ENCODE peak calls at places on chromosomes 5 and 9, in six cellular contexts. Q is cardiac muscle cell, K is IMR-90, M is psoas muscle, X is DND-41, A is heart right ventricle. J is an unnamed sample.

GRCh38 chr9:10050016-10050415 is 562.8 kb downstream of the PTPRD start:
- DNase-seq in X (no peak), A (no peak), K (peak; percentile 28), Q (no peak), M (no peak), J (no peak)

GRCh38 chr5:12017037-12017436 is 112.8 kb upstream of the CTNND2 start:
- DNase-seq in K (no peak), X (no peak), A (no peak), Q (no peak), M (no peak), J (no peak)

GRCh38 chr5:8906303-8906967 is 639.4 kb downstream of the SEMA5A start:
- DNase-seq in M (no peak), K (peak; percentile 87), Q (no peak), X (peak; percentile 83), A (no peak), J (no peak)

GRCh38 chr5:38789134-38789533 is 56.7 kb upstream of the OSMR start:
- DNase-seq in M (no peak), X (no peak), A (no peak), Q (no peak), K (peak; percentile 26), J (no peak)

GRCh38 chr5:139642213-139642612 is 5.9 kb upstream of the CXXC5 start:
- DNase-seq in K (no peak), M (peak; percentile 42), X (no peak), Q (no peak), A (no peak), J (no peak)

GRCh38 chr9:93093449-93094293 is 2.3 kb upstream of the CARD19 start:
- DNase-seq in M (peak; percentile 52), Q (no peak), X (no peak), K (no peak), A (no peak), J (peak; percentile 49)

GRCh38 chr9:4750021-4750673 is 9.1 kb upstream of the AK3 start:
- DNase-seq in M (no peak), K (peak; percentile 61), A (no peak), Q (peak; percentile 39), X (no peak), J (no peak)

GRCh38 chr5:34583167-34583566 is 73.0 kb upstream of the RAI14 start:
- DNase-seq in M (no peak), K (no peak), X (no peak), Q (no peak), A (no peak), J (no peak)

GRCh38 chr9:122122903-122123632 is 30.0 kb upstream of the TTLL11 start:
- DNase-seq in M (peak; percentile 85), A (peak; percentile 71), X (peak; percentile 65), Q (peak; percentile 67), K (peak; percentile 66), J (peak; percentile 91)

GRCh38 chr5:170195876-170196275 is 36.9 kb upstream of the C5orf58 start:
- DNase-seq in A (no peak), Q (no peak), K (no peak), X (no peak), M (no peak), J (no peak)

GRCh38 chr5:169272731-169273401 is 28.1 kb downstream of the SLIT3 start:
- DNase-seq in Q (no peak), A (no peak), X (no peak), K (no peak), M (no peak), J (no peak)

GRCh38 chr5:2610986-2611385 is 140.5 kb downstream of the IRX2 start:
- DNase-seq in A (no peak), M (no peak), X (no peak), Q (no peak), K (no peak), J (no peak)

GRCh38 chr5:98989723-98990122 is 60.9 kb upstream of the CHD1 start:
- DNase-seq in Q (no peak), X (peak; percentile 14), M (no peak), A (no peak), K (no peak), J (no peak)

GRCh38 chr9:106962105-106962504 is 99.1 kb downstream of the ZNF462 start:
- DNase-seq in X (no peak), M (no peak), K (no peak), A (no peak), Q (no peak), J (no peak)

GRCh38 chr9:18662320-18662719 is 188.4 kb downstream of the ADAMTSL1 start:
- DNase-seq in M (no peak), K (no peak), X (no peak), A (no peak), Q (peak; percentile 11), J (no peak)

GRCh38 chr9:122201641-122202040 is 27.1 kb downstream of the LHX6 start:
- DNase-seq in K (peak; percentile 78), A (no peak), X (no peak), M (no peak), Q (no peak), J (no peak)

GRCh38 chr5:150515446-150515845 is 7.5 kb downstream of the NDST1 start:
- DNase-seq in K (peak; percentile 83), A (no peak), Q (no peak), X (no peak), M (peak; percentile 67), J (no peak)

GRCh38 chr5:37787742-37788141 is 52.1 kb downstream of the GDNF start:
- DNase-seq in X (no peak), A (no peak), K (no peak), Q (no peak), M (no peak), J (no peak)

GRCh38 chr9:99565203-99565602 is 256.5 kb upstream of the NR4A3 start:
- DNase-seq in Q (no peak), K (no peak), X (no peak), A (peak; percentile 66), M (no peak), J (no peak)

GRCh38 chr5:78922879-78923621 is 62.1 kb downstream of the ARSB start:
- DNase-seq in A (no peak), M (no peak), Q (no peak), X (no peak), K (no peak), J (no peak)

GRCh38 chr5:145859897-145860296 is 12.9 kb downstream of the GRXCR2 start:
- DNase-seq in Q (no peak), X (no peak), K (no peak), M (no peak), A (no peak), J (no peak)

GRCh38 chr5:56060276-56061110 is 65.7 kb upstream of the IL6ST start:
- DNase-seq in K (no peak), X (no peak), Q (no peak), M (no peak), A (no peak), J (no peak)

GRCh38 chr9:71636143-71636839 is 132.0 kb downstream of the CEMIP2 start:
- DNase-seq in A (no peak), Q (no peak), M (no peak), X (no peak), K (no peak), J (no peak)

GRCh38 chr5:905139-905642 is 12.5 kb downstream of the TRIP13 start:
- DNase-seq in M (no peak), X (no peak), Q (no peak), A (no peak), K (no peak), J (peak; percentile 36)
- H3K36me3 ChIP-seq in M (no peaks in the 10 kb centered on the region), X (peaks cover 95% of the 10 kb centered on the region), Q (peaks cover 2% of the 10 kb centered on the region), A (no peaks in the 10 kb centered on the region), K (peaks cover 20% of the 10 kb centered on the region), J (no peaks in the 10 kb centered on the region)

GRCh38 chr9:35555246-35555701 is 49.8 kb upstream of the TESK1 start:
- DNase-seq in Q (no peak), X (no peak), K (no peak), M (no peak), A (no peak), J (no peak)

GRCh38 chr9:35558185-35558584 is 46.9 kb upstream of the TESK1 start:
- DNase-seq in Q (no peak), X (no peak), K (no peak), M (no peak), A (no peak), J (no peak)

GRCh38 chr9:35557330-35557729 is 47.7 kb upstream of the TESK1 start:
- DNase-seq in X (no peak), Q (no peak), A (no peak), K (no peak), M (peak; percentile 75), J (no peak)

GRCh38 chr9:35555881-35556280 is 49.2 kb upstream of the TESK1 start:
- DNase-seq in K (no peak), A (no peak), M (no peak), Q (no peak), X (no peak), J (no peak)

DNA sequence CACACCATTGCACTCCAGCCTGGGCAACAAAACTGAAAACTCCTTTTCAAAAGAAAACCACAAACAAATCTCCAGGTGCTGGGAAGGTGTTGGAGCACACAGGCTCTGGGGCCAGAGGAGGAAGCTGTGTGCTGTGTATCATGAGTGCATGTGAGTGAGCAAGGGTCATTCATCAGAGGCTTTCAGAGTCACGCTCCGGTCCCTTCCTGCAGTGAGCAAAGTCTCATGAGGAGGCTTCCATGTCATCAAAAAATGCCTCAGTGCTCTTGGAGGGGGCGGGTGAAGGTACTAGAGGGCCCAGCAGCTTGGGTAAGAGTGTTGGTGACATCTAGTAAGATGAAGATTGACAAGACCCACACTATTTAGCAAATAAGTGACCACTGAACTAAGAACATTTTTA is 48.3 kb upstream of the TESK1 start:
- DNase-seq in K (no peak), M (no peak), A (no peak), Q (no peak), X (no peak), J (no peak)
- H3K36me3 ChIP-seq in K (peaks cover 62% of the 10 kb centered on the region), M (peaks cover 60% of the 10 kb centered on the region), A (peaks cover 23% of the 10 kb centered on the region), Q (peaks cover 13% of the 10 kb centered on the region), X (no peaks in the 10 kb centered on the region), J (peaks cover 13% of the 10 kb centered on the region)

GRCh38 chr5:16952968-16953671 is 17.0 kb upstream of the MYO10 start:
- DNase-seq in X (no peak), K (no peak), Q (no peak), A (no peak), M (no peak), J (no peak)
- H3K36me3 ChIP-seq in X (no peaks in the 10 kb centered on the region), K (no peaks in the 10 kb centered on the region), Q (no peaks in the 10 kb centered on the region), A (no peaks in the 10 kb centered on the region), M (no peaks in the 10 kb centered on the region), J (no peaks in the 10 kb centered on the region)

GRCh38 chr9:136510561-136510960 is 27.7 kb upstream of the SEC16A start:
- DNase-seq in X (no peak), M (no peak), K (no peak), Q (no peak), A (no peak), J (no peak)

GRCh38 chr9:136511144-136511669 is 28.4 kb upstream of the SEC16A start:
- DNase-seq in K (no peak), M (no peak), Q (no peak), X (no peak), A (no peak), J (no peak)

GRCh38 chr9:136508729-136509500 is 26.1 kb upstream of the SEC16A start:
- DNase-seq in Q (no peak), A (no peak), K (no peak), X (no peak), M (no peak), J (no peak)

GRCh38 chr9:136507992-136508375 is 25.1 kb upstream of the SEC16A start:
- DNase-seq in X (no peak), Q (no peak), M (no peak), K (no peak), A (no peak), J (no peak)

DNA sequence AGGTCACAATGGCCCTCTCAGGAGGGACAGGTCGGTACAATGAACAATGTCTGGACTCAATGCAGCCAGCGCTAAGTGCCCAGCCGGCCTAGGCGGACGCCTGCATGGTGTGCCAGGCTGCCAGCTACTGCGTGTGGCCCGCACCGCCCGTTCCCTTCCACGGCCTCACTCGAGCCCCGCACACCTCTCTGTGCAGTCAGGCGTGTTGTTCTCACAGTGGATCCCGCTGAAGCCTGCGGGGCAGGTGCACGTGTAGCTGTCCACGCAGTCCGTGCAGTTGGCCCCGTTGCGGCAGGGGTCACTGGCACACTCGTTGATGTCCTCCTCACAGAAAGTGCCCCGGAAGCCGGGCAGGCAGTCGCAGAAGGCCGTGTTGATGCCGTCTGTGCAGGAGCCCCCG is 26.7 kb upstream of the SEC16A start:
- DNase-seq in A (no peak), X (no peak), Q (no peak), K (no peak), M (no peak), J (no peak)
- H3K36me3 ChIP-seq in A (peaks cover 59% of the 10 kb centered on the region), X (peaks cover 99% of the 10 kb centered on the region), Q (peaks cover 13% of the 10 kb centered on the region), K (peaks cover 75% of the 10 kb centered on the region), M (peaks cover 97% of the 10 kb centered on the region), J (peaks cover 8% of the 10 kb centered on the region)

J was measured in aorta.